ENCODE peak calls at places on chromosomes 5 and 9, in seven cellular contexts. S is thyroid gland, R is fibroblast of pulmonary artery, Z is cardiac muscle cell, H is body of pancreas, Y is fibroblast of mammary gland, T is GM12864. G is an unnamed sample.
A peak's percentile ranks its signal among the peaks of the same experiment; 100 is the strongest.

GRCh38 chr5:120999550-120999949 is 535.5 kb downstream of the PRR16 start:
- DNase-seq in H (no peak), S (no peak), Y (no peak), Z (no peak), T (no peak), R (no peak), G (no peak)

GRCh38 chr5:121292664-121293063 is 559.0 kb upstream of the FTMT start:
- DNase-seq in Y (no peak), R (no peak), H (no peak), Z (no peak), S (no peak), T (no peak), G (no peak)

GRCh38 chr5:129067745-129068144 is 26.8 kb upstream of the ISOC1 start:
- DNase-seq in T (no peak), R (no peak), Z (no peak), Y (no peak), H (no peak), S (no peak), G (no peak)

GRCh38 chr5:169765176-169765575 is 128.1 kb downstream of the DOCK2 start:
- DNase-seq in R (no peak), S (no peak), Z (no peak), Y (peak; percentile 18), H (no peak), T (no peak), G (no peak)

GRCh38 chr9:110777201-110777842 is 108.7 kb downstream of the MUSK start:
- DNase-seq in Y (peak; percentile 31), H (peak; percentile 10), S (no peak), T (no peak), Z (peak; percentile 78), R (peak; percentile 77), G (no peak)

GRCh38 chr5:425714-426113 is 17.3 kb upstream of the EXOC3 start:
- DNase-seq in Z (peak; percentile 28), R (peak; percentile 41), H (no peak), T (no peak), S (no peak), Y (peak; percentile 16), G (no peak)

GRCh38 chr9:71783120-71783523 is 14.8 kb upstream of the CEMIP2 start:
- DNase-seq in T (no peak), Z (no peak), R (no peak), H (peak; percentile 39), Y (no peak), S (peak; percentile 27), G (peak; percentile 68)

GRCh38 chr9:98892296-98892695 is 51.4 kb upstream of the COL15A1 start:
- DNase-seq in Z (peak; percentile 54), S (no peak), T (no peak), Y (no peak), R (no peak), H (no peak), G (no peak)

GRCh38 chr5:2779459-2779858 is 28.0 kb upstream of the IRX2 start:
- DNase-seq in Y (no peak), T (no peak), S (no peak), H (no peak), R (no peak), Z (no peak), G (no peak)

GRCh38 chr5:124027441-124027840 is 515.5 kb downstream of the CSNK1G3 start:
- DNase-seq in H (no peak), Z (no peak), S (no peak), R (no peak), T (no peak), Y (no peak), G (no peak)

GRCh38 chr5:71757590-71758543 is 38.8 kb downstream of the CARTPT start:
- DNase-seq in Y (peak; percentile 78), H (peak; percentile 71), T (peak; percentile 30), Z (peak; percentile 80), S (peak; percentile 78), R (peak; percentile 83), G (peak; percentile 76)

GRCh38 chr9:136311433-136312375 is 7.8 kb upstream of the CCDC187 start:
- DNase-seq in S (peak; percentile 84), Y (no peak), H (no peak), T (no peak), Z (no peak), R (no peak), G (peak; percentile 29)

GRCh38 chr5:93247126-93247525 is 333.9 kb downstream of the NR2F1-AS1 start:
- DNase-seq in Z (no peak), R (no peak), T (no peak), S (no peak), Y (no peak), H (no peak), G (no peak)

GRCh38 chr9:129506892-129507291 is 114.0 kb downstream of the C9orf50 start:
- DNase-seq in H (peak; percentile 67), S (no peak), Z (peak; percentile 82), T (no peak), Y (peak; percentile 36), R (peak; percentile 70), G (no peak)

GRCh38 chr9:85038824-85039540 is 369.5 kb downstream of the NTRK2 start:
- DNase-seq in T (no peak), H (no peak), R (no peak), Y (no peak), Z (no peak), S (no peak), G (no peak)

GRCh38 chr9:88747768-88748167 is 212.8 kb downstream of the NXNL2 start:
- DNase-seq in T (no peak), Z (peak; percentile 93), S (no peak), H (peak; percentile 20), R (peak; percentile 91), Y (peak; percentile 99), G (no peak)

GRCh38 chr5:75601996-75602395 is 9.3 kb upstream of the ANKDD1B start:
- DNase-seq in T (no peak), Y (peak; percentile 7), R (no peak), S (no peak), Z (no peak), H (no peak), G (no peak)

GRCh38 chr5:160479220-160479619 is 57.6 kb downstream of the PTTG1 start:
- DNase-seq in S (no peak), Z (no peak), R (no peak), Y (no peak), T (no peak), H (no peak), G (no peak)

GRCh38 chr9:109652971-109653370 is 127.0 kb upstream of the PALM2AKAP2 start:
- DNase-seq in H (no peak), Y (peak; percentile 67), T (no peak), R (peak; percentile 45), S (no peak), Z (peak; percentile 64), G (peak; percentile 22)

GRCh38 chr5:115351356-115352195 is 55.1 kb upstream of the CCDC112 start:
- DNase-seq in Z (peak; percentile 55), R (peak; percentile 69), Y (peak; percentile 79), S (no peak), H (no peak), T (no peak), G (peak; percentile 16)

GRCh38 chr9:119802621-119803020 is 433.4 kb upstream of the BRINP1 start:
- DNase-seq in Y (peak; percentile 17), Z (no peak), R (no peak), H (peak; percentile 8), T (no peak), S (peak; percentile 49), G (no peak)

GRCh38 chr9:137429974-137430722 is 7.0 kb downstream of the NOXA1 start:
- DNase-seq in H (no peak), Z (no peak), Y (no peak), S (no peak), R (no peak), T (no peak), G (peak; percentile 53)

GRCh38 chr9:99851028-99851822 is 29.5 kb downstream of the NR4A3 start:
- DNase-seq in Y (no peak), R (no peak), T (no peak), H (no peak), Z (no peak), S (no peak), G (peak; percentile 77)

GRCh38 chr9:73074176-73074708 is 77.4 kb upstream of the ANXA1 start:
- DNase-seq in S (no peak), R (peak; percentile 26), T (no peak), H (no peak), Y (no peak), Z (no peak), G (no peak)
- H3K4me3 ChIP-seq in S (no peak overlapping the region), R (no peak overlapping the region), T (no peak overlapping the region), H (no peak overlapping the region), Y (no peak overlapping the region), Z (no peak overlapping the region), G (no peak overlapping the region)

GRCh38 chr5:145204741-145205140 is 630.4 kb downstream of the PRELID2 start:
- DNase-seq in H (peak; percentile 3), Y (no peak), T (no peak), Z (no peak), R (peak; percentile 7), S (no peak), G (no peak)

GRCh38 chr5:145203193-145203592 is 631.9 kb downstream of the PRELID2 start:
- DNase-seq in T (no peak), H (no peak), R (peak; percentile 53), S (no peak), Z (no peak), Y (peak; percentile 1), G (no peak)

GRCh38 chr5:145198871-145199270 is 636.3 kb downstream of the PRELID2 start:
- DNase-seq in R (no peak), S (no peak), Y (no peak), Z (no peak), H (no peak), T (no peak), G (no peak)
- TF ChIP-seq CTCF in R (no peak), S (no peak), Y (no peak), Z (no peak), H (no peak), T (no peak), G (no peak)

GRCh38 chr5:79075646-79076426 is 6.3 kb downstream of the BHMT2 start:
- DNase-seq in R (no peak), T (no peak), Y (peak; percentile 11), S (no peak), Z (no peak), H (no peak), G (no peak)

GRCh38 chr5:79074641-79075040 is 5.1 kb downstream of the BHMT2 start:
- DNase-seq in H (no peak), Z (peak; percentile 56), R (peak; percentile 45), S (no peak), Y (peak; percentile 72), T (no peak), G (no peak)

GRCh38 chr5:79069488-79070001 is at the start of the genes BHMT2 and DMGDH:
- DNase-seq in R (peak; percentile 25), H (peak; percentile 22), Z (peak; percentile 68), S (peak; percentile 60), Y (peak; percentile 54), T (no peak), G (no peak)

DNA sequence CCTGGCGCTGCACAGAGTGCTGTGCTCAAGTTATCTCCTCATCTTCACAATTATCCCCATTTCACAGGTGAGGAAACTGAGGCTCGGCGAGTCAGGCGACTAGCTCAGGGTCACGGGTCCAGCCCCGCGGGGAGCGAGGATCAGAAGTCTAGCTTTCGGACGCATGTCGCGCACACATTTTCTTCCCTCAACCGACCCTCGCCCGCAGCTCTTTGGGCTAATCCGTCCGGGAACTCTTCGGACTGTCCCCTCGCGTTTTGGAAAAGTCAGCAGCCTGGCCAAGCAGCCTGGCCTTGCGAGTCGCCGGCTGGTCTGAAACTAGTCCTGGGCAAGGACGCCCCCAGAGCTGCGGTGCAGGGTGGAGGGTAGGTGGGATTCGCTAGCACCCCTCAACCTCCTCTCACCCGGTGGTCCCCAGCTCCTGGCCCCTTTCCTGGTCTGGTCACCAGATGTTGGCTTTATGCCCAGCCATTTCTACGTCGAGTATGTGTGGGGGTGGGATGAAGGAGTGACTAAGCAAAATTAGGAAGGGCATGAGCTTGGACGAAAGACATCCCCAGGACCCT is 518 bp downstream of the BHMT2 start:
- DNase-seq in Z (peak; percentile 55), Y (peak; percentile 63), R (peak; percentile 37), S (peak; percentile 46), H (no peak), T (no peak), G (no peak)
- H3K4me3 ChIP-seq in Z (no peak overlapping the region), Y (peak overlapping the region; percentile 45), R (no peak overlapping the region), S (peak overlapping the region; percentile 24), H (no peak overlapping the region), T (no peak overlapping the region), G (no peak overlapping the region)

GRCh38 chr5:6462671-6463070 is 14.0 kb downstream of the UBE2QL1 start:
- DNase-seq in S (no peak), Y (no peak), T (no peak), R (no peak), Z (no peak), H (no peak), G (no peak)
- TF ChIP-seq CTCF in S (no peak), Y (no peak), T (no peak), R (no peak), Z (no peak), H (no peak), G (no peak)

G was measured in GM12865.